ENCODE peak calls at places on chromosomes 1 and 21, in six cellular contexts. One of them, this sample, is unnamed. For H3K36me3, the result is how much of the 10 kb centered on the place peaks cover.

GRCh38 chr21:44467859-44468195 is 12.5 kb downstream of the LRRC3 start:
- DNase-seq in upper lobe of right lung: no peak
- DNase-seq in fibroblast of lung: no peak
- DNase-seq in neuronal stem cell: no peak
- DNase-seq in heart left ventricle: no peak
- DNase-seq in esophagus squamous epithelium: no peak
- DNase-seq in this sample: no peak

GRCh38 chr1:101051688-101052638 is 26.4 kb upstream of the DPH5 start:
- DNase-seq in upper lobe of right lung: no peak
- DNase-seq in fibroblast of lung: no peak
- DNase-seq in neuronal stem cell: no peak
- DNase-seq in heart left ventricle: no peak
- DNase-seq in esophagus squamous epithelium: no peak
- DNase-seq in this sample: no peak

GRCh38 chr1:163398980-163399379 is 77.2 kb downstream of the NUF2 start:
- DNase-seq in upper lobe of right lung: no peak
- DNase-seq in fibroblast of lung: no peak
- DNase-seq in neuronal stem cell: no peak
- DNase-seq in heart left ventricle: no peak
- DNase-seq in esophagus squamous epithelium: no peak
- DNase-seq in this sample: no peak

GRCh38 chr1:234478152-234478480 is 863 bp downstream of the TARBP1 start:
- DNase-seq in upper lobe of right lung: peak
- DNase-seq in fibroblast of lung: peak
- DNase-seq in neuronal stem cell: no peak
- DNase-seq in heart left ventricle: no peak
- DNase-seq in esophagus squamous epithelium: peak
- DNase-seq in this sample: peak

GRCh38 chr1:163072658-163073057 is 3.5 kb downstream of the RGS4 start:
- DNase-seq in upper lobe of right lung: no peak
- DNase-seq in fibroblast of lung: peak
- DNase-seq in neuronal stem cell: no peak
- DNase-seq in heart left ventricle: no peak
- DNase-seq in esophagus squamous epithelium: no peak
- DNase-seq in this sample: no peak

GRCh38 chr1:116167625-116168276 is 56.6 kb downstream of the MAB21L3 start:
- DNase-seq in upper lobe of right lung: no peak
- DNase-seq in fibroblast of lung: peak
- DNase-seq in neuronal stem cell: no peak
- DNase-seq in heart left ventricle: no peak
- DNase-seq in esophagus squamous epithelium: no peak
- DNase-seq in this sample: peak

GRCh38 chr1:116289219-116289618 is 83.8 kb upstream of the ATP1A1 start:
- DNase-seq in upper lobe of right lung: no peak
- DNase-seq in fibroblast of lung: no peak
- DNase-seq in neuronal stem cell: no peak
- DNase-seq in heart left ventricle: no peak
- DNase-seq in esophagus squamous epithelium: no peak
- DNase-seq in this sample: peak

GRCh38 chr1:65681101-65681500 is 111.6 kb upstream of the PDE4B start:
- DNase-seq in upper lobe of right lung: no peak
- DNase-seq in fibroblast of lung: peak
- DNase-seq in neuronal stem cell: no peak
- DNase-seq in heart left ventricle: no peak
- DNase-seq in esophagus squamous epithelium: no peak
- DNase-seq in this sample: peak

GRCh38 chr1:43975249-43975961 is 645 bp downstream of the ATP6V0B start:
- DNase-seq in upper lobe of right lung: peak
- DNase-seq in fibroblast of lung: peak
- DNase-seq in neuronal stem cell: no peak
- DNase-seq in heart left ventricle: peak
- DNase-seq in esophagus squamous epithelium: no peak
- DNase-seq in this sample: peak

GRCh38 chr1:64956241-64956640 is 10.1 kb downstream of the JAK1 start:
- DNase-seq in upper lobe of right lung: no peak
- DNase-seq in fibroblast of lung: peak
- DNase-seq in neuronal stem cell: no peak
- DNase-seq in heart left ventricle: no peak
- DNase-seq in esophagus squamous epithelium: no peak
- DNase-seq in this sample: peak

GRCh38 chr1:97277891-97278662 is 556.5 kb downstream of the PTBP2 start:
- DNase-seq in upper lobe of right lung: no peak
- DNase-seq in fibroblast of lung: peak
- DNase-seq in neuronal stem cell: no peak
- DNase-seq in heart left ventricle: no peak
- DNase-seq in esophagus squamous epithelium: no peak
- DNase-seq in this sample: peak

GRCh38 chr1:55310517-55310927 is 95.4 kb upstream of the USP24 start:
- DNase-seq in upper lobe of right lung: no peak
- DNase-seq in fibroblast of lung: peak
- DNase-seq in neuronal stem cell: no peak
- DNase-seq in heart left ventricle: no peak
- DNase-seq in esophagus squamous epithelium: no peak
- DNase-seq in this sample: no peak

GRCh38 chr1:9657521-9658032 is 6.0 kb downstream of the PIK3CD start:
- DNase-seq in upper lobe of right lung: no peak
- DNase-seq in fibroblast of lung: no peak
- DNase-seq in neuronal stem cell: no peak
- DNase-seq in heart left ventricle: no peak
- DNase-seq in esophagus squamous epithelium: no peak
- DNase-seq in this sample: no peak

GRCh38 chr1:179881642-179882252 is 338 bp upstream of the TOR1AIP1 start:
- DNase-seq in upper lobe of right lung: no peak
- DNase-seq in fibroblast of lung: peak
- DNase-seq in neuronal stem cell: no peak
- DNase-seq in heart left ventricle: no peak
- DNase-seq in esophagus squamous epithelium: no peak
- DNase-seq in this sample: peak

GRCh38 chr1:218344814-218345672 is at the start of gene TGFB2:
- DNase-seq in upper lobe of right lung: no peak
- DNase-seq in fibroblast of lung: peak
- DNase-seq in neuronal stem cell: no peak
- DNase-seq in heart left ventricle: no peak
- DNase-seq in esophagus squamous epithelium: no peak
- DNase-seq in this sample: peak

GRCh38 chr1:22236900-22237299 is 94.0 kb upstream of the WNT4 start:
- DNase-seq in upper lobe of right lung: no peak
- DNase-seq in fibroblast of lung: no peak
- DNase-seq in neuronal stem cell: no peak
- DNase-seq in heart left ventricle: peak
- DNase-seq in esophagus squamous epithelium: no peak
- DNase-seq in this sample: no peak

GRCh38 chr1:247357781-247358211 is 26.1 kb upstream of the ZNF496 start:
- DNase-seq in upper lobe of right lung: no peak
- DNase-seq in fibroblast of lung: peak
- DNase-seq in neuronal stem cell: no peak
- DNase-seq in heart left ventricle: no peak
- DNase-seq in esophagus squamous epithelium: no peak
- DNase-seq in this sample: peak

GRCh38 chr1:176444286-176444685 is 18.7 kb upstream of the PAPPA2 start:
- DNase-seq in upper lobe of right lung: no peak
- DNase-seq in fibroblast of lung: no peak
- DNase-seq in neuronal stem cell: no peak
- DNase-seq in heart left ventricle: no peak
- DNase-seq in esophagus squamous epithelium: no peak
- DNase-seq in this sample: no peak

GRCh38 chr21:42160111-42160949 is 58.6 kb upstream of the ABCG1 start:
- DNase-seq in upper lobe of right lung: peak
- DNase-seq in fibroblast of lung: no peak
- DNase-seq in neuronal stem cell: no peak
- DNase-seq in heart left ventricle: no peak
- DNase-seq in esophagus squamous epithelium: no peak
- DNase-seq in this sample: no peak

GRCh38 chr1:209072481-209072880 is 511.0 kb upstream of the CAMK1G start:
- DNase-seq in upper lobe of right lung: no peak
- DNase-seq in fibroblast of lung: peak
- DNase-seq in neuronal stem cell: no peak
- DNase-seq in heart left ventricle: no peak
- DNase-seq in esophagus squamous epithelium: no peak
- DNase-seq in this sample: no peak

GRCh38 chr21:34511154-34511553 is 856 bp downstream of the KCNE1 start:
- DNase-seq in upper lobe of right lung: no peak
- DNase-seq in fibroblast of lung: no peak
- DNase-seq in neuronal stem cell: no peak
- DNase-seq in heart left ventricle: no peak
- DNase-seq in esophagus squamous epithelium: no peak
- DNase-seq in this sample: no peak

GRCh38 chr21:42535602-42536171 is 22.0 kb downstream of the SLC37A1 start:
- DNase-seq in upper lobe of right lung: peak
- DNase-seq in fibroblast of lung: no peak
- DNase-seq in neuronal stem cell: no peak
- DNase-seq in heart left ventricle: peak
- DNase-seq in esophagus squamous epithelium: no peak
- DNase-seq in this sample: no peak

GRCh38 chr1:119466419-119466818 is 40.6 kb upstream of the HSD3B1 start:
- DNase-seq in upper lobe of right lung: no peak
- DNase-seq in fibroblast of lung: no peak
- DNase-seq in neuronal stem cell: no peak
- DNase-seq in heart left ventricle: no peak
- DNase-seq in esophagus squamous epithelium: no peak
- DNase-seq in this sample: no peak

GRCh38 chr1:201385299-201385891 is 7.9 kb upstream of the TNNT2 start:
- DNase-seq in upper lobe of right lung: peak
- DNase-seq in fibroblast of lung: peak
- DNase-seq in neuronal stem cell: no peak
- DNase-seq in heart left ventricle: no peak
- DNase-seq in esophagus squamous epithelium: no peak
- DNase-seq in this sample: peak

GRCh38 chr1:205481629-205482071 is 22.8 kb upstream of the CDK18 start:
- DNase-seq in upper lobe of right lung: no peak
- DNase-seq in fibroblast of lung: no peak
- DNase-seq in neuronal stem cell: no peak
- DNase-seq in heart left ventricle: no peak
- DNase-seq in esophagus squamous epithelium: no peak
- DNase-seq in this sample: no peak

GRCh38 chr1:45619149-45619921 is 4.5 kb downstream of the CCDC17 start:
- DNase-seq in upper lobe of right lung: no peak
- DNase-seq in fibroblast of lung: no peak
- DNase-seq in neuronal stem cell: no peak
- DNase-seq in heart left ventricle: no peak
- DNase-seq in esophagus squamous epithelium: no peak
- DNase-seq in this sample: no peak
- H3K27ac ChIP-seq in upper lobe of right lung: peak
- H3K27ac ChIP-seq in fibroblast of lung: no peak
- H3K27ac ChIP-seq in neuronal stem cell: no peak
- H3K27ac ChIP-seq in heart left ventricle: peak
- H3K27ac ChIP-seq in esophagus squamous epithelium: peak
- H3K27ac ChIP-seq in this sample: peak

GRCh38 chr1:151777317-151777716 is 13.0 kb downstream of the TDRKH start:
- DNase-seq in upper lobe of right lung: no peak
- DNase-seq in fibroblast of lung: no peak
- DNase-seq in neuronal stem cell: no peak
- DNase-seq in heart left ventricle: no peak
- DNase-seq in esophagus squamous epithelium: no peak
- DNase-seq in this sample: no peak

GRCh38 chr1:151773698-151774097 is 10.4 kb upstream of the MRPL9 start:
- DNase-seq in upper lobe of right lung: no peak
- DNase-seq in fibroblast of lung: peak
- DNase-seq in neuronal stem cell: no peak
- DNase-seq in heart left ventricle: no peak
- DNase-seq in esophagus squamous epithelium: no peak
- DNase-seq in this sample: peak

GRCh38 chr1:151776665-151777062 is 13.4 kb upstream of the MRPL9 start:
- DNase-seq in upper lobe of right lung: no peak
- DNase-seq in fibroblast of lung: no peak
- DNase-seq in neuronal stem cell: no peak
- DNase-seq in heart left ventricle: no peak
- DNase-seq in esophagus squamous epithelium: no peak
- DNase-seq in this sample: no peak

GRCh38 chr1:151774540-151774939 is 11.2 kb upstream of the MRPL9 start:
- DNase-seq in upper lobe of right lung: no peak
- DNase-seq in fibroblast of lung: no peak
- DNase-seq in neuronal stem cell: no peak
- DNase-seq in heart left ventricle: no peak
- DNase-seq in esophagus squamous epithelium: no peak
- DNase-seq in this sample: no peak

GRCh38 chr1:151775894-151776664 is 12.8 kb upstream of the MRPL9 start:
- DNase-seq in upper lobe of right lung: no peak
- DNase-seq in fibroblast of lung: no peak
- DNase-seq in neuronal stem cell: no peak
- DNase-seq in heart left ventricle: no peak
- DNase-seq in esophagus squamous epithelium: no peak
- DNase-seq in this sample: no peak
- H3K36me3 ChIP-seq in upper lobe of right lung: under half
- H3K36me3 ChIP-seq in fibroblast of lung: under half
- H3K36me3 ChIP-seq in neuronal stem cell: half or more
- H3K36me3 ChIP-seq in heart left ventricle: half or more
- H3K36me3 ChIP-seq in esophagus squamous epithelium: under half
- H3K36me3 ChIP-seq in this sample: under half

GRCh38 chr1:32684167-32684811 is 18.3 kb downstream of the SYNC start:
- DNase-seq in upper lobe of right lung: peak
- DNase-seq in fibroblast of lung: peak
- DNase-seq in neuronal stem cell: no peak
- DNase-seq in heart left ventricle: no peak
- DNase-seq in esophagus squamous epithelium: no peak
- DNase-seq in this sample: peak

GRCh38 chr1:32680642-32681041 is 21.9 kb downstream of the SYNC start:
- DNase-seq in upper lobe of right lung: no peak
- DNase-seq in fibroblast of lung: no peak
- DNase-seq in neuronal stem cell: no peak
- DNase-seq in heart left ventricle: no peak
- DNase-seq in esophagus squamous epithelium: no peak
- DNase-seq in this sample: no peak

GRCh38 chr1:32681501-32681900 is 21.1 kb downstream of the SYNC start:
- DNase-seq in upper lobe of right lung: no peak
- DNase-seq in fibroblast of lung: peak
- DNase-seq in neuronal stem cell: no peak
- DNase-seq in heart left ventricle: no peak
- DNase-seq in esophagus squamous epithelium: no peak
- DNase-seq in this sample: no peak

GRCh38 chr1:32683397-32683796 is 19.2 kb downstream of the SYNC start:
- DNase-seq in upper lobe of right lung: no peak
- DNase-seq in fibroblast of lung: no peak
- DNase-seq in neuronal stem cell: no peak
- DNase-seq in heart left ventricle: no peak
- DNase-seq in esophagus squamous epithelium: no peak
- DNase-seq in this sample: no peak

GRCh38 chr1:32681999-32682398 is 20.6 kb downstream of the SYNC start:
- DNase-seq in upper lobe of right lung: no peak
- DNase-seq in fibroblast of lung: no peak
- DNase-seq in neuronal stem cell: no peak
- DNase-seq in heart left ventricle: no peak
- DNase-seq in esophagus squamous epithelium: no peak
- DNase-seq in this sample: no peak
- H3K27ac ChIP-seq in upper lobe of right lung: peak
- H3K27ac ChIP-seq in fibroblast of lung: no peak
- H3K27ac ChIP-seq in neuronal stem cell: no peak
- H3K27ac ChIP-seq in heart left ventricle: no peak
- H3K27ac ChIP-seq in esophagus squamous epithelium: peak
- H3K27ac ChIP-seq in this sample: no peak

DNA sequence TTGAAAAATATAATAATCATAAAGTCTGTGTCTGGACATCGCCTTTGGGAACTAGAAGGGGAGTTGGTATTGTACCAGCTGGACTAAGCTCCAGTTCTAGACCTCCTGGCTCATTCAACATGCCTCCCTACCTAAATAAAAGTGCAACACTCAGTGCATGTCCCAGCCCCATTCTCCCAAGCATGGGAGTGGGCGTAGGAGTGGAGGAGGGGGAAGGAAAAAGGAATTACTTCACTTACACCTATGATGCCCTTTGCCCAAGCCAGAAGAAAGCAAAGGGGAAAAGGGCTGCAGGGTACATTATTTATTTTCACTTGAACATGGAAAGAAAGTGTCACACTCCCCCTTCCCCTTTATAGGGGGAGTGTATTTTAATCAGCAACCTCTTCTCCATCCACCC is 3.1 kb downstream of the NIT1 start:
- DNase-seq in upper lobe of right lung: no peak
- DNase-seq in fibroblast of lung: no peak
- DNase-seq in neuronal stem cell: no peak
- DNase-seq in heart left ventricle: no peak
- DNase-seq in esophagus squamous epithelium: no peak
- DNase-seq in this sample: no peak
- H3K36me3 ChIP-seq in upper lobe of right lung: half or more
- H3K36me3 ChIP-seq in fibroblast of lung: under half
- H3K36me3 ChIP-seq in neuronal stem cell: half or more
- H3K36me3 ChIP-seq in heart left ventricle: half or more
- H3K36me3 ChIP-seq in esophagus squamous epithelium: under half
- H3K36me3 ChIP-seq in this sample: under half